ENCODE peak calls at places on chromosomes 2 and 18, in four cellular contexts. A is choroid plexus epithelial cell, U is D721Med, R is cardiac fibroblast. N is an unnamed sample.

GRCh38 chr2:127841466-127842178 is 16.3 kb downstream of the POLR2D start:
- DNase-seq in A (no peak), U (no peak), R (no peak), N (no peak)

GRCh38 chr2:85445316-85446295 is 27.1 kb downstream of the SH2D6 start:
- DNase-seq in A (peak; percentile 60), U (no peak), R (peak; percentile 86), N (peak; percentile 92)

GRCh38 chr2:12305931-12306330 is 410.8 kb upstream of the TRIB2 start:
- DNase-seq in A (no peak), U (no peak), R (no peak), N (no peak)

GRCh38 chr2:195500878-195501277 is 156.1 kb upstream of the SLC39A10 start:
- DNase-seq in A (no peak), U (no peak), R (no peak), N (no peak)

GRCh38 chr2:863732-864450 is 86.8 kb upstream of the SNTG2 start:
- DNase-seq in A (no peak), U (no peak), R (no peak), N (no peak)

GRCh38 chr18:54388203-54389142 is 30.8 kb downstream of the C18orf54 start:
- DNase-seq in A (peak; percentile 91), U (no peak), R (peak; percentile 79), N (peak; percentile 73)

GRCh38 chr18:70418551-70419311 is 129.9 kb downstream of the SOCS6 start:
- DNase-seq in A (no peak), U (no peak), R (no peak), N (no peak)

GRCh38 chr2:47357475-47357874 is 45.5 kb upstream of the MSH2 start:
- DNase-seq in A (peak; percentile 80), U (no peak), R (peak; percentile 75), N (peak; percentile 79)

GRCh38 chr2:36708119-36708741 is 11.7 kb downstream of the VIT start:
- DNase-seq in A (peak; percentile 41), U (no peak), R (no peak), N (peak; percentile 70)

GRCh38 chr2:102724016-102724490 is 37.8 kb upstream of the TMEM182 start:
- DNase-seq in A (no peak), U (no peak), R (no peak), N (no peak)

GRCh38 chr2:64533882-64534281 is 9.8 kb downstream of the AFTPH start:
- DNase-seq in A (no peak), U (no peak), R (no peak), N (no peak)

GRCh38 chr2:65722028-65722427 is 289.6 kb upstream of the SPRED2 start:
- DNase-seq in A (peak; percentile 65), U (no peak), R (peak; percentile 17), N (no peak)

GRCh38 chr2:239835056-239835455 is 190.1 kb downstream of the NDUFA10 start:
- DNase-seq in A (no peak), U (no peak), R (no peak), N (no peak)

GRCh38 chr18:78875268-78875997 is 104.2 kb upstream of the SALL3 start:
- DNase-seq in A (peak; percentile 4), U (no peak), R (peak; percentile 16), N (no peak)

GRCh38 chr2:48525269-48525943 is 4.5 kb upstream of the STON1 start:
- DNase-seq in A (no peak), U (no peak), R (peak; percentile 82), N (no peak)

GRCh38 chr2:212940816-212941215 is 210.6 kb downstream of the IKZF2 start:
- DNase-seq in A (peak; percentile 77), U (no peak), R (peak; percentile 70), N (peak; percentile 55)

GRCh38 chr2:222671259-222672067 is at the start of gene MOGAT1:
- DNase-seq in A (no peak), U (no peak), R (peak; percentile 20), N (no peak)

GRCh38 chr2:129069875-129070594 is 751.4 kb upstream of the HS6ST1 start:
- DNase-seq in A (no peak), U (no peak), R (no peak), N (no peak)

GRCh38 chr2:15818186-15818795 is 122.1 kb upstream of the MYCN start:
- DNase-seq in A (no peak), U (no peak), R (no peak), N (no peak)

GRCh38 chr2:113791697-113792590 is 35.5 kb upstream of the SLC35F5 start:
- DNase-seq in A (no peak), U (no peak), R (no peak), N (peak; percentile 32)

GRCh38 chr2:151260492-151261239 is 997 bp downstream of the RBM43 start:
- DNase-seq in A (peak; percentile 51), U (no peak), R (peak; percentile 58), N (peak; percentile 77)

GRCh38 chr2:151261977-151262291 is 271 bp upstream of the RBM43 start:
- DNase-seq in A (no peak), U (no peak), R (no peak), N (no peak)

GRCh38 chr2:151264157-151264835 is 2.6 kb upstream of the RBM43 start:
- DNase-seq in A (no peak), U (no peak), R (no peak), N (no peak)

GRCh38 chr2:151262629-151263028 is 966 bp upstream of the RBM43 start:
- DNase-seq in A (no peak), U (no peak), R (no peak), N (no peak)

GRCh38 chr2:151261240-151261976 is at the start of gene RBM43:
- DNase-seq in A (peak; percentile 93), U (peak; percentile 28), R (peak; percentile 97), N (peak; percentile 97)
- TF ChIP-seq CTCF in A (no peak), U (no peak), R (no peak), N (no peak)

GRCh38 chr2:166125557-166125956 is 2.3 kb downstream of the SCN1A start:
- DNase-seq in A (no peak), U (no peak), R (no peak), N (peak; percentile 3)

GRCh38 chr2:166126014-166126639 is 1.7 kb downstream of the SCN1A start:
- DNase-seq in A (peak; percentile 52), U (no peak), R (peak; percentile 68), N (peak; percentile 61)

GRCh38 chr2:166128156-166128505 is 311 bp upstream of the SCN1A start:
- DNase-seq in A (no peak), U (no peak), R (no peak), N (no peak)

DNA sequence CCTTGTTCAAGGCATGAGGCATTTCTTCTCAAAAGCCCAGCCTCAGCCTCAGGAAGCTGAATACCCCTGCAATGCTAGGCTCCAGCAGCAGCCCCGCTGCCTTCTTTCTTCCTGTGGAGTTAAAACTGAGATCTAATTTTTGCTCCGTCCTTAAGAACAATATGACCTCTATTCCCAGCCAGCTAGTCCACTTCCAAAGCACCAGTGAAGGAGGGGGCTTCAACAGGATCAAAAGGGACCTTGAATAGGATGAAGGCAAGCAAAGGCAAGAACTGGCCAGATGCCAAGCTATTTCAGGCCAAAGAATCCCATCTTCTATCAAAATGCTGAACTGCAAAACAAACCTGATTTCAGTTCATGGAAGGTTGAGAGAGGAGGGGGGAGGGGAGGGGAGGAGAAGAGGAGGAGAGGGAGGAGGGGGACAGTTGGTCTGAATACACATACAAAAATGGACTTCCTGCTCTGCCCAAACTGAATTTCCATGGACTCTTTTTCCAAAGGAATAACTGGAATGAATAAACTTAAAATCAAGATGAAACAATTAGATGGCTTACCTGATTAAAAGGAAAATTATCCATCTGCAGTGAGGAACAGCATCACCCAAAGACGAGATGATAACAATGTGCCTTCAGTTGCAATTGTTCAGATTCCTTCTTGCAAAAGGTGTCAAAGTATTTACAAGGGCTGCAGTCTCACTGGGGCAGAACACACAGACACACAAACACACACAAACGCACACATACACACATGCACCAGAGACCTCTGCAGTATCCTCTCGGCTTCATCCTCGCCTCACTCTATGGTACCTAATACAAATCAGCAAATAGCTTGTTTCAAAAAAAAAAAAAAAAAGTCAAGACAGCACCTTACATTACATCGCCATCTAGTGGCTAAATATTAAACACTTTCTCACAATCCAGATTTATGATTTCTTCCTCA is at the start of gene SCN1A:
- DNase-seq in A (peak; percentile 73), U (no peak), R (peak; percentile 64), N (peak; percentile 72)
- TF ChIP-seq CTCF in A (peak; percentile 59), U (peak; percentile 69), R (peak; percentile 51), N (peak; percentile 60)

GRCh38 chr2:42979416-42979869 is 187.1 kb upstream of the HAAO start:
- DNase-seq in A (no peak), U (no peak), R (no peak), N (no peak)
- TF ChIP-seq CTCF in A (peak; percentile 14), U (no peak), R (no peak), N (no peak)

GRCh38 chr2:238339814-238340213 is 19.5 kb downstream of the TRAF3IP1 start:
- DNase-seq in A (no peak), U (no peak), R (no peak), N (no peak)
- TF ChIP-seq CTCF in A (peak; percentile 10), U (peak; percentile 9), R (no peak), N (no peak)